ENCODE peak calls at places on chromosomes 5 and 9, in four cellular contexts. L, G, F and N are unnamed samples.

GRCh38 chr5:121024416-121025311 is 560.6 kb downstream of the PRR16 start:
- DNase-seq in G (no peak), L (no peak), F (no peak), N (no peak)

GRCh38 chr9:107789001-107789710 is 299.6 kb upstream of the KLF4 start:
- DNase-seq in G (no peak), F (no peak), L (no peak), N (no peak)

GRCh38 chr9:34961574-34962480 is 3.7 kb downstream of the PHF24 start:
- DNase-seq in L (no peak), G (no peak), F (no peak), N (no peak)

GRCh38 chr5:64299805-64300204 is 134.2 kb downstream of the RNF180 start:
- DNase-seq in F (no peak), L (no peak), G (no peak), N (no peak)

GRCh38 chr5:77921369-77921768 is 145.2 kb upstream of the TBCA start:
- DNase-seq in F (no peak), L (no peak), G (no peak), N (no peak)

GRCh38 chr5:41772071-41772470 is 98.2 kb downstream of the OXCT1 start:
- DNase-seq in L (no peak), G (no peak), F (no peak), N (no peak)

GRCh38 chr9:135827301-135827700 is 80.0 kb downstream of the CAMSAP1 start:
- DNase-seq in G (no peak), L (no peak), F (no peak), N (no peak)

GRCh38 chr9:91151014-91151740 is 210.5 kb downstream of the AUH start:
- DNase-seq in L (no peak), F (no peak), G (no peak), N (no peak)

GRCh38 chr9:82882744-82883143 is 180.2 kb downstream of the RASEF start:
- DNase-seq in G (no peak), L (no peak), F (no peak), N (no peak)

GRCh38 chr5:125582358-125582757 is 835.9 kb upstream of the ZNF608 start:
- DNase-seq in F (no peak), G (no peak), L (no peak), N (peak)

GRCh38 chr5:33408816-33409215 is 31.9 kb upstream of the TARS1 start:
- DNase-seq in F (no peak), G (no peak), L (no peak), N (no peak)

GRCh38 chr5:154829589-154830218 is 20.7 kb downstream of the FAXDC2 start:
- DNase-seq in G (no peak), L (peak), F (no peak), N (no peak)

GRCh38 chr9:751137-752051 is 90.1 kb upstream of the DMRT1 start:
- DNase-seq in G (no peak), F (no peak), L (no peak), N (peak)

GRCh38 chr5:10463566-10463965 is 21.9 kb downstream of the ROPN1L start:
- DNase-seq in G (no peak), F (no peak), L (no peak), N (no peak)

GRCh38 chr5:135028791-135029467 is 5.1 kb downstream of the PITX1 start:
- DNase-seq in F (no peak), L (peak), G (no peak), N (no peak)

GRCh38 chr9:114314256-114314867 is 8.5 kb upstream of the ORM1 start:
- DNase-seq in L (no peak), F (no peak), G (peak), N (peak)

GRCh38 chr5:31639488-31640011 is 619 bp downstream of the PDZD2 start:
- DNase-seq in L (no peak), F (no peak), G (peak), N (no peak)

GRCh38 chr5:36878421-36879088 is 2.0 kb downstream of the NIPBL start:
- DNase-seq in G (peak), L (peak), F (no peak), N (peak)

GRCh38 chr9:85016389-85016997 is 347.0 kb downstream of the NTRK2 start:
- DNase-seq in F (no peak), L (no peak), G (no peak), N (no peak)

GRCh38 chr9:136552117-136552685 is 6.4 kb upstream of the NOTCH1 start:
- DNase-seq in F (no peak), L (no peak), G (no peak), N (no peak)

GRCh38 chr5:96868603-96869371 is 7.5 kb upstream of the ERAP2 start:
- DNase-seq in L (no peak), F (no peak), G (no peak), N (no peak)

GRCh38 chr5:89816038-89816437 is 593.5 kb downstream of the CETN3 start:
- DNase-seq in L (no peak), G (no peak), F (no peak), N (no peak)

GRCh38 chr9:83649515-83649914 is 26.6 kb downstream of the IDNK start:
- DNase-seq in G (no peak), F (no peak), L (no peak), N (no peak)

GRCh38 chr5:74519679-74520078 is 120.8 kb downstream of the ENC1 start:
- DNase-seq in G (no peak), F (no peak), L (no peak), N (no peak)

GRCh38 chr9:33638516-33638915 is 114.5 kb downstream of the ANKRD18B start:
- DNase-seq in F (no peak), G (no peak), L (no peak), N (no peak)

GRCh38 chr5:58800410-58800809 is 217.5 kb downstream of the RAB3C start:
- DNase-seq in G (no peak), L (no peak), F (no peak), N (no peak)

GRCh38 chr5:3612561-3613175 is 17.0 kb downstream of the IRX1 start:
- DNase-seq in L (no peak), F (no peak), G (no peak), N (no peak)

GRCh38 chr9:14313378-14313940 is 482 bp downstream of the NFIB start:
- DNase-seq in F (no peak), G (no peak), L (no peak), N (peak)

GRCh38 chr9:132773764-132774339 is 103.6 kb downstream of the GTF3C4 start:
- DNase-seq in F (no peak), L (no peak), G (no peak), N (peak)

GRCh38 chr5:80481019-80481893 is 6.6 kb upstream of the FAM151B start:
- DNase-seq in L (no peak), F (no peak), G (no peak), N (peak)

GRCh38 chr9:133794006-133794760 is 56.0 kb upstream of the SARDH start:
- DNase-seq in F (no peak), G (no peak), L (no peak), N (no peak)

GRCh38 chr9:111037744-111038335 is 430 bp downstream of the LPAR1 start:
- DNase-seq in L (peak), F (peak), G (peak), N (no peak)

GRCh38 chr9:78324682-78325081 is 27.8 kb downstream of the PSAT1 start:
- DNase-seq in G (no peak), F (no peak), L (no peak), N (no peak)

GRCh38 chr5:668299-668995 is 24.7 kb downstream of the TPPP start:
- DNase-seq in L (no peak), G (no peak), F (no peak), N (no peak)

GRCh38 chr5:172660974-172661373 is 19.9 kb downstream of the NEURL1B start:
- DNase-seq in L (peak), G (no peak), F (no peak), N (no peak)

GRCh38 chr5:150801117-150801927 is 22.8 kb downstream of the SMIM3 start:
- DNase-seq in G (no peak), F (no peak), L (no peak), N (peak)

GRCh38 chr5:150809363-150809762 is 30.8 kb downstream of the SMIM3 start:
- DNase-seq in L (no peak), G (no peak), F (no peak), N (no peak)

GRCh38 chr5:150804388-150804787 is 25.8 kb downstream of the SMIM3 start:
- DNase-seq in G (no peak), F (no peak), L (no peak), N (no peak)
- H3K4me3 ChIP-seq in G (no peak), F (no peak), L (no peak), N (no peak)

DNA sequence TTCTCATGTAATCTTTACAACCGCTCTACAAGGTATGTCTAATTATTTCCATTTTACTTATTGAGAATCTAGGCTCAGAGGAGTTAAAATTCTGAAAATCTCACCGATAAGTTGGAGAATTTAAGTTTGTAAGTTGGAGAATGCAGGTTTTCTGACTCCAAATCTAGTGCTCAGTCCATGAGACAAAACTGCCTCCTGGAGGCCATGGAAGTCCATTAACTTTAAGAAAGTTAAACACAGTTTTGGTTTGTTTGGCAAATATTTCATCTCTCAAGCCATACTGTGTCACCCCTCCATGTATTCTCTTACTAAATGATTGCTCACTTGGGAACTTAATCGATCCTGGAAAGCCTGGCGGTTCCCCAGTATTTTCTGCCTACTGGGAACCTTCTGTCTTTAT is 52.6 kb downstream of the INIP start:
- DNase-seq in F (no peak), L (no peak), G (no peak), N (no peak)
- TF ChIP-seq CTCF in F (no peak), L (no peak), G (no peak), N (peak)

DNA sequence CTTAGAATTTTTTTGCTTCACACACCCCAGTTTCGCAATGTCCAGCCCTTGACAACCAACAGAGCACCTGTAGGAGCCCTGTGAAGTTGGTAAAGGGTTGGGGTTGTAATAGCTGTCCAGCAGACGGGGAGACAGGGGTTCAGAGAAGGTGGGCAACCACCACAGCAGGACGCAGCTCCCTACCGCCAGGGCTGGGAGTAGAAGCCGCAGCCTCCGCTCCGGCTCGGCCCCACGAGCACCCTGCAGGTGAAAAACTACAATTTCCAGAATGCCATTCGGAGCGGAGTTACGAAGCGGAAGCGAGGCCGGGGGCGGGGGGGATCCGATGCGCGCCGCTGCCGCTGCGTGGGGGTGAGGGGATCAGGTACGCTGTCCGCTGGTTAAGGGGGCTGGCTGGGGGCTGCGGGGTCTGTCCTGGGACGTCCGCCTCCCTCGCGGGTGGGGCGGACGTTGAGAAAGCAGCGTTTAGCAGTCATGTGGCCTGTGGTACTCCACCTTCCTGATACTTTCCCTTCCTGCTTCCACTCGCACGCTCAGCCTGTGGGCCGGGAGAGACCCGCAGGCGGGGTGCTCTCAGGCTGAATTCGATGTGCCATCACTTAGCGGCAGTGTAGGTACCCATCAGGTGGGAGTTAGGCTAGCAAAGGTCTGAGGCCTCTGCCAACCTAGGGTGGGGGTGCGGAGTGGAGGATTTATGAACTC is at the start of gene TRMT10B:
- DNase-seq in G (peak), L (peak), F (peak), N (peak)
- TF ChIP-seq POLR2A in G (no peak), L (peak), F (peak), N (peak)

DNA sequence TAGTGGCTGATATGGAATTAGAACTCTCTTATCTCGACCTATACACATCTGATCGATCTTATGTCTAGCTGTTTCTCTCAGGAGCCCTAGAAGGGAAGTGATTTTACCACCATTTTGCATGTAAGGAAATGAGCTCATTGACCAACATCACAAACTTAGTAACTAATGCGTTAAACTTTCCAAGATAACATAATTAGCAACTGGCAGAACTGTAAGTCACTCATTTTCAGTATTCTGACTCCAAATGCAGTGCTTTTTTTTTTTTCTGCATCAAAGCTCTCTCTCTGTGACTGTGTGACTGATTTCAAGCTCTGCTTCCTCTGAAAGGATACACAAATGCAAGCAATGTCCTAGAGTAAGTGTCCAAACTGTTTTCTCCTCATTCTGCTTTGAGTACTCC is 68.1 kb upstream of the FBXL7 start:
- DNase-seq in G (no peak), F (no peak), L (no peak), N (no peak)
- H3K4me3 ChIP-seq in G (no peak), F (no peak), L (no peak), N (no peak)

GRCh38 chr9:3181049-3181953 is 337.4 kb upstream of the PUM3 start:
- DNase-seq in L (no peak), G (peak), F (no peak), N (no peak)
- TF ChIP-seq CTCF in L (no peak), G (no peak), F (no peak), N (no peak)

GRCh38 chr5:53253421-53253871 is 143.9 kb upstream of the MOCS2 start:
- DNase-seq in L (no peak), G (no peak), F (no peak), N (no peak)
- TF ChIP-seq POLR2A in L (no peak), G (no peak), F (no peak), N (no peak)

GRCh38 chr5:180809403-180810209 is 7.0 kb upstream of the MGAT1 start:
- DNase-seq in L (peak), G (no peak), F (peak), N (peak)

GRCh38 chr5:180813418-180813817 is 10.8 kb upstream of the MGAT1 start:
- DNase-seq in G (no peak), F (no peak), L (peak), N (no peak)

GRCh38 chr5:180810210-180811011 is 7.8 kb upstream of the MGAT1 start:
- DNase-seq in L (peak), F (peak), G (peak), N (peak)

GRCh38 chr5:180811012-180811622 is 8.5 kb upstream of the MGAT1 start:
- DNase-seq in G (no peak), L (peak), F (no peak), N (no peak)

GRCh38 chr5:180811623-180812119 is 9.1 kb upstream of the MGAT1 start:
- DNase-seq in L (peak), F (no peak), G (no peak), N (no peak)
- H3K4me3 ChIP-seq in L (peak), F (peak), G (peak), N (no peak)

GRCh38 chr5:113042491-113043243 is 66.1 kb downstream of the DCP2 start:
- DNase-seq in F (no peak), L (no peak), G (no peak), N (no peak)
- TF ChIP-seq CTCF in F (no peak), L (no peak), G (no peak), N (no peak)

GRCh38 chr5:66343370-66344071 is 199.4 kb downstream of the SREK1 start:
- DNase-seq in L (no peak), F (no peak), G (no peak), N (no peak)
- TF ChIP-seq POLR2A in L (no peak), F (no peak), G (no peak), N (no peak)

GRCh38 chr9:127935765-127936221 is 1.9 kb downstream of the DPM2 start:
- DNase-seq in L (no peak), G (no peak), F (no peak), N (no peak)

GRCh38 chr9:127937046-127937382 is 640 bp downstream of the DPM2 start:
- DNase-seq in G (no peak), L (no peak), F (no peak), N (no peak)

GRCh38 chr9:127934986-127935385 is 2.7 kb downstream of the DPM2 start:
- DNase-seq in G (no peak), F (no peak), L (no peak), N (no peak)

GRCh38 chr9:127937383-127938297 is at the start of gene DPM2:
- DNase-seq in F (peak), L (peak), G (peak), N (peak)

DNA sequence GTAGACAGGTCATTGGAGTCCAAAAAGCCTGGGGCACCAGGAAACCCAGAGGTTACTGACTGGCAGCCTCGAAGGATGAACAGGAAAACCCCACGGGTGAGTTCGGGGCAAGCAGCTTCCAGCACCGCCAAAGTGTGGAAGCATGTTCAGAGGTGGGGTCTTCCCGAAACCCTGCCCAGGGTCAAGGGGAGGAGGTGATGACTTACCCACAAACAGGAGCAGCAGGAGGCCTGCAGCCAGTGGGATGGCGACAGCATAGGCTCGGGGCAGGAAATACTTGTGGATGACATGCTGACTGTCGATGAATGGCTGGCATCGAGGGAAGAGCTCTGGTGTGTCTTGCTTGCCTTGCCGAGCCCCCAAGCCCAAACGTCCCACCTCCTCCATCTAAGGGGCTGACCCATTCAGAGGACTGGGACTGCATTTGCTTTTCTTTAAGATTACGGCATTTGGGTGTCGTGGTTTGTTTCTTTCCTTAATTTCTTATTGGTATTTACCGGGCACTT is 1.3 kb downstream of the DPM2 start:
- DNase-seq in L (no peak), F (no peak), G (no peak), N (no peak)
- H3K4me3 ChIP-seq in L (no peak), F (peak), G (no peak), N (no peak)